ENCODE peak calls at places on chromosomes 11 and 22, in ten cellular contexts. A, U, X, W, C, N, T, G, P and Y are unnamed samples.
A peak's percentile ranks its signal among the peaks of the same experiment; 100 is the strongest.

GRCh38 chr22:30830907-30831306 is 136.2 kb downstream of the OSBP2 start:
- DNase-seq in P (no peak), W (no peak), T (no peak), U (peak; percentile 97), X (peak; percentile 80), N (peak; percentile 97), A (peak; percentile 23), G (peak; percentile 83), C (peak; percentile 97), Y (peak; percentile 52)

GRCh38 chr11:76822406-76822805 is 38.3 kb upstream of the ACER3 start:
- DNase-seq in C (no peak), T (no peak), G (no peak), P (no peak), A (no peak), N (no peak), W (no peak), X (no peak), U (no peak), Y (no peak)

GRCh38 chr11:98130117-98130625 is 890.6 kb upstream of the CNTN5 start:
- DNase-seq in G (no peak), C (no peak), N (no peak), T (no peak), A (no peak), U (no peak), X (no peak), W (no peak), P (no peak), Y (no peak)

GRCh38 chr11:123483058-123483457 is 53.0 kb downstream of the GRAMD1B start:
- DNase-seq in T (no peak), U (peak; percentile 25), N (peak; percentile 76), P (no peak), C (peak; percentile 79), X (peak; percentile 16), A (no peak), W (no peak), G (no peak), Y (no peak)

GRCh38 chr11:36492724-36493304 is 17.3 kb downstream of the TRAF6 start:
- DNase-seq in A (no peak), P (peak; percentile 69), C (peak; percentile 26), W (peak; percentile 35), N (no peak), T (no peak), G (no peak), U (peak; percentile 54), X (peak; percentile 80), Y (no peak)

GRCh38 chr11:123218451-123218850 is 23.4 kb upstream of the CLMP start:
- DNase-seq in T (no peak), U (no peak), P (no peak), W (no peak), C (no peak), N (no peak), X (no peak), G (no peak), A (no peak), Y (no peak)

GRCh38 chr11:19374189-19374588 is 133.4 kb upstream of the E2F8 start:
- DNase-seq in N (peak; percentile 82), T (no peak), C (peak; percentile 93), A (no peak), P (no peak), G (peak; percentile 88), X (peak; percentile 83), U (peak; percentile 98), W (no peak), Y (peak; percentile 88)

GRCh38 chr11:67345949-67346819 is 7.2 kb downstream of the POLD4 start:
- DNase-seq in C (peak; percentile 92), U (peak; percentile 83), A (no peak), N (peak; percentile 49), X (peak; percentile 74), T (no peak), G (no peak), W (no peak), P (peak; percentile 66), Y (no peak)

GRCh38 chr11:131217313-131218297 is 152.8 kb upstream of the NTM start:
- DNase-seq in U (peak; percentile 9), G (no peak), P (peak; percentile 19), A (no peak), T (no peak), W (no peak), C (no peak), X (no peak), N (no peak), Y (no peak)

DNA sequence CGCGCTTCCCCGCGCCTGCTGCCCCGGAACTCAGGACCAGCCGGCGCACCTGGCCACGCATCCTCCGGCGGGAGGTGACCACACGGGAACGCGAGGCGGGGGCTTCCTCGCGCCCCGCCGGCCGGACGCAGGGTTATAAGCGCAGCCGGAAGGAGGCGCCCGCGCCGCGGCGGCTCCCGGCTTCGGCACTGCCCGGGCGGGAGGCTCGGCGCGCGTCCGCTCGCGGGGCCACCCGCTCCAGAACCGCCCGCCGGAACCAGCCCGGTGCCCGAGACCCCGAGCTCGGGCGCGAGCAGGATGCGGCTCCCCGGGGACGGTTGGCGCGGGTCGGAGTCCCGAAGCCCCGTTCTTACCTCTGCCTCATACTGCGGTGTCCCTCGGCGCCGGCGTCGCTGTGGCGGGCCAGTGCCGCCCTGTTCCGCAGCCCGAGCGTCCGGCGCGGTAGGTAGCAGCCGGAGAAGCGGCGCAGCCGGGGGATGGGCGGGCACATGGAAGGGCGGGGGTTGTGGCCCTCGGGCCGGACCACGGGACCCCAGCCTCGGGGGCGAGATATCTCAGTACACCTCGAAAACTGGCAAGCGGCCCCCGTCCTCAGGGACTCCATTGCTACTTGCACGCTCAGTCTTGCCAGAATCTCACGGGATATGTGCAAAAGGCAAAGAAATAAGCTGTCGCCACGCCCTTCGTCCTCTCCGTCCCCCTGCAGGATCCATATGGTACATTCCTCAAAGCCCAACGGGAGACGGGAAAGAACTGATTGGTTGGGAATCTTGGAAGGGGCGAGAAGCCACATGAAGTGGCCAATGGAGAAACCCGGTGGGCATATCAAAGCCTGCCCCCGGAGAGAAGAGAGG is 23.1 kb downstream of the MICAL3 start:
- DNase-seq in X (peak; percentile 99), P (peak; percentile 99), C (peak; percentile 95), N (peak; percentile 97), A (peak; percentile 92), T (peak; percentile 92), G (peak; percentile 88), W (peak; percentile 87), U (peak; percentile 99), Y (peak; percentile 91)
- TF ChIP-seq CTCF in X (peak; percentile 43), P (peak; percentile 73), C (peak; percentile 13), N (no peak), A (peak; percentile 32), T (no peak), G (peak; percentile 62), W (peak; percentile 60), U (peak; percentile 34), Y (no peak)

DNA sequence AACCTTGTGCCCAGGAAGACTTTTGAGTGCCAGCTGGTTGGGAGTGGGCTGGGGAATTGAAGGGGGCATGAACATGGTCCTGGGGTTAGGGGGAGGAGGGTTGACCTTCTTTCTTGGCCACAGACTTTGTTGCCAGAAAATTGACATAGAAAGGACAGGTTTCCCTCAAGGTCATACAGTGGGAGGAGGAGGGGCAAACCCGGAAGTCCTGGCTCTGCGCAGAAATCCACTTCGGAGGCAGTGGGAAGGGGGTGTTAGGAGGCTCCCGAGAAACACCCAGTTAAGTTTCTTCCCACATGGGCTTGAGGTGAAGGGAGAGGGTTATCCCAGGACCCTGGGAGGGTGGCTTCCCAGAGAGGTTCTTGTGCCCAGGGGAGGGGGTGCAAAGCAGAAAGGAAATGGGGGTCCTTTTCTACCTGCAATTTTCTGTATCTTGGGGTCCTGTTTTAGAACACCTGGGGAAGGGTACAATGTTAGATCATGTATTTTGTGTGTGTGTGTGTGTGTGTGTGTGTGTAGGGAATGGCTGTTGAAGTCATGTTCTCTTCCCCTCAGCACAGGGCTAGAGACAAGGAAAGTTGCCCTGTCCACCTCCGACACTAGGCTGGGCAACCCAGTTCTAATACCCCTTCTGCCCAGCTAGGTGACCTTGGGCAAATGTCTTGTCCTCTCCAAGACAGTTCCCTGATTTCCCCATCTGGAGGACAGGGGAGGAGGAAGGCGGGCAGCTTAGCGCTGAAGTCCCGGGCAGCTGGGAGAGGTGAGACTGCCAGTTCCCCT is 1.1 kb downstream of the PVALB start:
- DNase-seq in C (no peak), P (no peak), X (no peak), G (no peak), T (no peak), A (no peak), N (no peak), U (no peak), W (no peak), Y (no peak)
- H3K4me3 ChIP-seq in C (no peak overlapping the region), P (no peak overlapping the region), X (no peak overlapping the region), G (no peak overlapping the region), T (no peak overlapping the region), A (no peak overlapping the region), N (no peak overlapping the region), U (no peak overlapping the region), W (no peak overlapping the region), Y (no peak overlapping the region)

DNA sequence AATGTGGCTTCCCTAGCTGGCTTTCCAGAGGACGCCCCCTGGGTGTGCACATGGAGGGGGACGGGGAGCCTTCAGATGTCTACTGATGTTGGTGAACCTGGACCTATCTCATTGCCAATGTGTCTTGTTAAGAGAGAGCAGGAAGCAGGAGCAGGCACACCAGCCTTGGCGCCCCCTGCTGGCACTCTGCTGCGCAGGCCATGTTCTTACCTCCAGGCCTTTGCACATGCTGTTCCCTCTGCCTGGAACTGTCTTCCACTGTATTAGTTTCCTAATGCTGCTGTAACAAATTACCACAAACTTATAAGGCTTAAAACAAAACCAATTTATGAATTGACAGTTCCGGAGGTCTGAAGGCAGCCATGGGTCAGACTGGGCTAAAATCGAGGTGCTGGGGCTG is 23.6 kb upstream of the MN1 start:
- DNase-seq in C (no peak), A (no peak), W (no peak), G (no peak), P (peak; percentile 12), T (no peak), X (no peak), U (no peak), N (no peak), Y (no peak)
- TF ChIP-seq CTCF in C (peak; percentile 17), A (no peak), W (no peak), G (peak; percentile 17), P (peak; percentile 79), T (no peak), X (peak; percentile 45), U (peak; percentile 28), N (peak; percentile 31), Y (peak; percentile 50)

GRCh38 chr11:46216765-46217089 is 60.7 kb upstream of the CREB3L1 start:
- DNase-seq in U (no peak), T (no peak), G (no peak), A (no peak), X (no peak), N (no peak), P (no peak), W (no peak), C (no peak), Y (no peak)

GRCh38 chr11:46220313-46220712 is 57.1 kb upstream of the CREB3L1 start:
- DNase-seq in C (no peak), N (no peak), T (no peak), P (no peak), U (no peak), X (no peak), G (no peak), A (no peak), W (no peak), Y (no peak)

GRCh38 chr11:46212720-46213119 is 64.7 kb upstream of the CREB3L1 start:
- DNase-seq in N (no peak), A (no peak), U (no peak), G (no peak), W (no peak), T (no peak), P (no peak), C (no peak), X (no peak), Y (no peak)

GRCh38 chr11:46215208-46215931 is 62.1 kb upstream of the CREB3L1 start:
- DNase-seq in N (no peak), U (no peak), G (no peak), C (no peak), X (no peak), P (no peak), W (no peak), A (no peak), T (no peak), Y (no peak)

GRCh38 chr11:46216040-46216764 is 61.3 kb upstream of the CREB3L1 start:
- DNase-seq in U (no peak), W (no peak), A (no peak), C (no peak), G (no peak), N (no peak), X (no peak), P (no peak), T (no peak), Y (no peak)
- H3K4me3 ChIP-seq in U (peak overlapping the region; percentile 31), W (no peak overlapping the region), A (peak overlapping the region; percentile 19), C (no peak overlapping the region), G (no peak overlapping the region), N (no peak overlapping the region), X (no peak overlapping the region), P (no peak overlapping the region), T (no peak overlapping the region), Y (peak overlapping the region; percentile 58)